ENCODE peak calls at places on chromosomes 13 and 19, in four cellular contexts. S, K, L and R are unnamed samples.

GRCh38 chr19:32208060-32208459 is 137.3 kb upstream of the ZNF507 start:
- DNase-seq in L (no peak), S (no peak), K (no peak), R (no peak)

GRCh38 chr19:17834350-17835181 is 13.2 kb downstream of the JAK3 start:
- DNase-seq in S (no peak), K (no peak), L (no peak), R (no peak)

GRCh38 chr13:79662882-79663281 is 181.9 kb downstream of the NDFIP2 start:
- DNase-seq in L (no peak), S (no peak), K (no peak), R (no peak)

GRCh38 chr13:40153516-40153915 is 498.1 kb downstream of the COG6 start:
- DNase-seq in L (no peak), K (no peak), S (no peak), R (no peak)

GRCh38 chr19:43526884-43527859 is at the start of gene ETHE1:
- DNase-seq in K (peak; percentile 53), L (peak; percentile 90), S (peak; percentile 73), R (peak; percentile 70)

GRCh38 chr13:45781553-45782326 is 69.8 kb downstream of the SIAH3 start:
- DNase-seq in K (peak; percentile 46), S (no peak), L (no peak), R (no peak)

GRCh38 chr19:15101479-15102082 is 5.6 kb upstream of the SYDE1 start:
- DNase-seq in L (peak; percentile 49), S (no peak), K (no peak), R (no peak)

GRCh38 chr13:23637813-23638212 is 67.6 kb downstream of the TNFRSF19 start:
- DNase-seq in S (no peak), K (no peak), L (no peak), R (no peak)

GRCh38 chr13:91058066-91058465 is 289.4 kb upstream of the MIR17HG start:
- DNase-seq in L (peak; percentile 12), S (no peak), K (no peak), R (no peak)

GRCh38 chr13:27269114-27269665 is 1.4 kb upstream of the RASL11A start:
- DNase-seq in L (no peak), K (no peak), S (no peak), R (no peak)

GRCh38 chr13:31016342-31017325 is 84.2 kb downstream of the TEX26 start:
- DNase-seq in S (no peak), K (no peak), L (no peak), R (no peak)

GRCh38 chr13:54611400-54611799 is 1582.8 kb downstream of the OLFM4 start:
- DNase-seq in K (no peak), S (no peak), L (peak; percentile 22), R (no peak)

GRCh38 chr13:66689628-66690027 is 540.5 kb downstream of the PCDH9 start:
- DNase-seq in S (no peak), L (no peak), K (no peak), R (no peak)

GRCh38 chr13:72160977-72161376 is 294.0 kb upstream of the DACH1 start:
- DNase-seq in S (no peak), K (no peak), L (no peak), R (no peak)

GRCh38 chr13:109385161-109385560 is 401.2 kb downstream of the IRS2 start:
- DNase-seq in S (no peak), K (no peak), L (no peak), R (no peak)

GRCh38 chr19:38658462-38659306 is 11.2 kb downstream of the ACTN4 start:
- DNase-seq in L (no peak), S (no peak), K (no peak), R (no peak)

GRCh38 chr13:49620170-49620621 is 8.1 kb upstream of the ARL11 start:
- DNase-seq in K (no peak), L (no peak), S (no peak), R (no peak)

GRCh38 chr13:83121904-83122303 is 760.4 kb downstream of the SLITRK1 start:
- DNase-seq in L (no peak), S (no peak), K (no peak), R (no peak)

GRCh38 chr13:24340608-24340955 is 31.2 kb downstream of the C1QTNF9 start:
- DNase-seq in L (no peak), S (no peak), K (no peak), R (no peak)

GRCh38 chr19:3537438-3538240 is 1.3 kb upstream of the TEKTIP1 start:
- DNase-seq in S (no peak), K (no peak), L (no peak), R (no peak)

DNA sequence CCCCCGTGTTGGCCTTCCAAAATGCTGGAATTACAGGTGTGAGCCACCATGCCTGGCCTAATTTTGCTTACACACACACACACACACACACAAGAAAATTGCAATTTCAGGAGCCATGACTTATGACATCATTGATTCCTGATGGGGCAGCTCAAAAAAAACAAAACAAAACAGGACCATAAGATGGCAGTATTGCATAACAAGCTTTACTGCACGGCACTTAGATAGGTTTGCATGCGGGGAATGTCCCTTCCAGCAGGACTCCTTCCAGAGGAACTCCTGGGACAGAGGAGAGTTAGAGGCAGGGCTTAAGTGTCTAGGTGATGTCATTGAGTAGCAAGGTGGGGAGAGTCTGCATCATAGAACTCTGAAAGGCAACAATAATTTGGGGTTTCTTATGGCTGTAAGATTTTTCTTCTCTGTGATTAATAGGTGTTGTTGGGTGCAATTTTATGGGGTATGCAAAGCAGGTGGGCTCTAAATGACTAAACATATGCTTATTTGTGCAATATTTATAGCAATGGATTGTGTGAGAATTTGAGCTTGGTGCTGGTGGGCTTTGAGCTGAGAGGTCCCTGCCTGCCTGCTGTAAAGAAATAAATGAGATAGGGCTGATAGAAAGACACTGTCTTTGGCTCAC is 9.0 kb upstream of the ACSBG2 start:
- DNase-seq in L (no peak), K (no peak), S (no peak), R (no peak)
- TF ChIP-seq CTCF in L (no peak), K (no peak), S (no peak), R (peak; percentile 29)

DNA sequence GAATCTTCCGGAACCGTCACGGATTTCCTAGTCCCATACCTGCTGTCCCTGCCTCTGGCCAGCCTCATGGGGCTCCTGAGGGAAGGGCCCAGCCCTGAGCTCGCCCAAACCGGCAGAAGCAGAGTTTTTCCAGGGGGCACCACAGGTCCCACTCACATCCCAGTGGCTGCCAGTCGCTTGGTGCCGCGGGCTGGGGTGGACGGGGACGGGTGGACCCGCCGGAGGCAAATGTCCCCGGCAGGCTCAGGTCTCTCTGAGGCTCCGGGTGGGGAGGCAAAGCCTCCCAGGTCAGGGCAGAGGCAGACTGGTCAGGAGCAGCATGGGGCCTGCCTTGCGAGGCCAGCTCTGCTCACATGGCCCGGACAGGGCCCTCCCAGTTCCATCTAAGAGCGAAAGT is 24.8 kb downstream of the ADPRHL1 start:
- DNase-seq in L (no peak), S (no peak), K (no peak), R (no peak)
- TF ChIP-seq CTCF in L (no peak), S (no peak), K (no peak), R (no peak)

DNA sequence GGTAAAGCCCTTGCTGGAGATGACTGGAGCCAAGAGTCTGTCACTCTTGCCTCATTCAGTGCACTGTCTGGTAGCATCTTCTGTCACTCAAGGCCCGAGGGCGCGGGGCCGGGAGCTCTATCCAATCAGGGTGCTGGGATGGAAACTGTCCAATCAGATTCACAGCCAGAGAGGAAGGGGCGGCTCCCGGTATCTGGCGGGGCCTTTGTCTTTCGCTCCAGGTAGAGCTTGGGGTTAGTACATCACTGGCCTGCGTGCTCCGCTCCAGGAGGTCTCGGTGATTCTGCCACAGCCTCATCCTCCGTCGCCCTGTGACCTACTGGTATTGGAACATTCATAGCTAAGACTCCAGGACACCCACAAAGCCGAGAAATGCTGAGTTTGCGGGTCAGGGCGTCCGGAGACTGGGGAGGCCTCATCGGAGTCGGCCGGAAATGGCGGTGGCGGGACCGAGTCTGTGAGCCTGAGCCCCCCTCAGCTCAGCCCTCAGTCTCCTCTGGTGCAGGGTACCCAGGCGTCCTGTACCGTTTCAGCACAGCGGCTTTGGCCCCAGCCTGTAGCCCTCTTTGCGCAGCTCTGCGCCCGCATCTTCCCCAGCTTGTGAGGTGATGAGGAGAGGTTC is 20.6 kb upstream of the ZNF430 start:
- DNase-seq in S (peak; percentile 92), L (peak; percentile 79), K (peak; percentile 89), R (peak; percentile 78)
- TF ChIP-seq CTCF in S (no peak), L (no peak), K (no peak), R (no peak)

DNA sequence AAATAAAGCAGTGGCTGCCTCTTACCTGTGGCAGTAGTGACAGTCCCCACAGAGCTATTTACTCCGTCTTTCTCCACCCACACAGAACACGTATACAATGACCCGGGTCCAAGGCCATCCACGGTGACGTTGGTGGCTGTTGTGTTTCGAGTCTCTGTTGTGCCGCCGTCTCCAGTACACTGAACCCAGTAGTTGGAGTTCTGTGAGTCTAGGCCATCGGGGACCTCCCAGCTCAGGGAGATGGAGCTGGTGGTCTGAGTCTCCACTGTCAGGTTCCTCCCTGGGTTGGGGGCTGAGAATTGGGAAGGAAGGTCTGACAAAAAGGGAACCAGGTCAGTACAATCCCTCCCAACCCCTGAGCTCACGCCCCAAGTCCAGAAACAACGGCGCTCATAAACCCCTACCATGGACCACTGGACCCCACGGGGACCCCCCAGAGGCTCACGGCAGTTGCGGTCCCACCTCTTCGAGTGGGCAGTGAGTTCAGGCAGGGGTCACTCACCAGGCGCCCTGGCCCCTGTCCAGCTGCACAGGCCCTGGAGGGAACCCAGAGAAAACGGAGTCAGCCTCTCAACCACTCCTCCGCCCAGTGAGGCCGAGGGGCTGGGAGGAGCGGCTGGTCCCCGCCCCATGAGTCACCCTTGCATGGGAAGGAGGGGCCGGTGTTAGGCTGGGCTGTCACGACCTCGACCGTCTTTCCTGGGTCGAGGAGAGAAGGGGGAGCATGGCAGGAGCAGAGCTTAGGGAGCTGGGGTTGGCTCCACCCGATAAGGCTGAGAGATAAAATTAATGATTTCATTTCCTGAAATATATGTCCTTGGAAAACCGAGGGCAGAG is 2.4 kb downstream of the PTPRH start:
- DNase-seq in K (peak; percentile 75), S (no peak), L (peak; percentile 75), R (peak; percentile 31)
- TF ChIP-seq CTCF in K (no peak), S (no peak), L (no peak), R (no peak)